ENCODE peak calls at places on chromosomes 13 and 19, in seven cellular contexts. I, Q, T, S, V, R and C are unnamed samples.

GRCh38 chr13:73513751-73514150 is 454.9 kb downstream of the KLF5 start:
- DNase-seq in I (no peak), Q (no peak), T (no peak), S (no peak), V (no peak), R (no peak), C (no peak)

GRCh38 chr19:14890616-14891379 is 4.9 kb upstream of the OR7A17 start:
- DNase-seq in I (no peak), Q (no peak), T (no peak), S (no peak), V (peak; percentile 19), R (no peak), C (no peak)

GRCh38 chr13:35956074-35956473 is 175.1 kb downstream of the DCLK1 start:
- DNase-seq in I (no peak), Q (no peak), T (no peak), S (no peak), V (no peak), R (no peak), C (no peak)

GRCh38 chr19:19064811-19065745 is 1.3 kb downstream of the SLC25A42 start:
- DNase-seq in I (no peak), Q (peak; percentile 81), T (peak; percentile 36), S (no peak), V (no peak), R (no peak), C (no peak)

GRCh38 chr13:93108111-93108581 is 118.5 kb upstream of the GPC6 start:
- DNase-seq in I (no peak), Q (no peak), T (no peak), S (no peak), V (no peak), R (no peak), C (no peak)

GRCh38 chr19:12757544-12758274 is 6.1 kb downstream of the BEST2 start:
- DNase-seq in I (peak; percentile 82), Q (peak; percentile 65), T (peak; percentile 22), S (peak; percentile 37), V (peak; percentile 22), R (peak; percentile 62), C (no peak)

GRCh38 chr19:3253270-3253669 is 28.8 kb downstream of the CELF5 start:
- DNase-seq in I (no peak), Q (no peak), T (no peak), S (no peak), V (no peak), R (no peak), C (no peak)

GRCh38 chr13:29100739-29101138 is 280.6 kb downstream of the MTUS2 start:
- DNase-seq in I (no peak), Q (no peak), T (no peak), S (no peak), V (no peak), R (no peak), C (no peak)

GRCh38 chr19:16676101-16676798 is 15.3 kb downstream of the TMEM38A start:
- DNase-seq in I (no peak), Q (no peak), T (no peak), S (no peak), V (no peak), R (no peak), C (no peak)

GRCh38 chr19:19059837-19060611 is 3.8 kb upstream of the SLC25A42 start:
- DNase-seq in I (no peak), Q (no peak), T (peak; percentile 90), S (no peak), V (no peak), R (no peak), C (no peak)

GRCh38 chr13:28539625-28540286 is 44.8 kb upstream of the FLT1 start:
- DNase-seq in I (no peak), Q (no peak), T (no peak), S (no peak), V (no peak), R (no peak), C (no peak)

GRCh38 chr19:13963603-13964105 is 11.3 kb downstream of the DCAF15 start:
- DNase-seq in I (no peak), Q (no peak), T (no peak), S (no peak), V (no peak), R (no peak), C (no peak)

GRCh38 chr13:113652404-113653263 is 5.4 kb downstream of the ATP4B start:
- DNase-seq in I (peak; percentile 51), Q (no peak), T (no peak), S (no peak), V (no peak), R (no peak), C (no peak)

GRCh38 chr19:43450545-43450997 is 14.8 kb downstream of the LYPD3 start:
- DNase-seq in I (no peak), Q (no peak), T (no peak), S (no peak), V (no peak), R (no peak), C (no peak)

GRCh38 chr13:49936085-49936942 is at the start of gene SPRYD7:
- DNase-seq in I (peak; percentile 99), Q (peak; percentile 96), T (peak; percentile 76), S (peak; percentile 90), V (peak; percentile 98), R (peak; percentile 98), C (peak; percentile 79)

GRCh38 chr13:97855570-97855970 is 97.9 kb upstream of the IPO5 start:
- DNase-seq in I (no peak), Q (peak; percentile 40), T (peak; percentile 34), S (no peak), V (no peak), R (peak; percentile 45), C (peak; percentile 19)

GRCh38 chr19:4523306-4524110 is 5.2 kb upstream of the PLIN4 start:
- DNase-seq in I (no peak), Q (no peak), T (no peak), S (no peak), V (no peak), R (peak; percentile 29), C (no peak)

GRCh38 chr19:46725036-46725820 is 8.3 kb upstream of the PRKD2 start:
- DNase-seq in I (no peak), Q (no peak), T (no peak), S (no peak), V (no peak), R (no peak), C (no peak)

GRCh38 chr13:43546260-43546659 is 240.5 kb downstream of the ENOX1 start:
- DNase-seq in I (no peak), Q (no peak), T (no peak), S (no peak), V (no peak), R (no peak), C (no peak)

GRCh38 chr13:60143775-60144174 is 20.0 kb downstream of the DIAPH3 start:
- DNase-seq in I (no peak), Q (no peak), T (no peak), S (no peak), V (no peak), R (no peak), C (no peak)

GRCh38 chr13:105538346-105538745 is 997.1 kb downstream of the EFNB2 start:
- DNase-seq in I (no peak), Q (no peak), T (no peak), S (no peak), V (no peak), R (no peak), C (no peak)

GRCh38 chr13:25839356-25839755 is 212.5 kb downstream of the SHISA2 start:
- DNase-seq in I (no peak), Q (no peak), T (no peak), S (no peak), V (no peak), R (no peak), C (no peak)

GRCh38 chr19:1825909-1826556 is 14.0 kb upstream of the ATP8B3 start:
- DNase-seq in I (peak; percentile 83), Q (peak; percentile 40), T (peak; percentile 15), S (peak; percentile 63), V (peak; percentile 20), R (peak; percentile 80), C (no peak)

GRCh38 chr13:81142306-81142999 is 801.5 kb upstream of the SPRY2 start:
- DNase-seq in I (no peak), Q (no peak), T (no peak), S (no peak), V (no peak), R (no peak), C (no peak)

GRCh38 chr13:75468602-75469001 is 13.4 kb downstream of the TBC1D4 start:
- DNase-seq in I (no peak), Q (no peak), T (no peak), S (no peak), V (no peak), R (no peak), C (no peak)

GRCh38 chr19:7515471-7516226 is at the start of gene ZNF358:
- DNase-seq in I (peak; percentile 88), Q (peak; percentile 20), T (peak; percentile 36), S (no peak), V (peak; percentile 36), R (peak; percentile 62), C (no peak)

GRCh38 chr19:18931316-18932162 is 9.5 kb downstream of the HOMER3 start:
- DNase-seq in I (no peak), Q (no peak), T (no peak), S (no peak), V (no peak), R (no peak), C (no peak)

GRCh38 chr13:52411629-52412028 is 5.7 kb upstream of the THSD1 start:
- DNase-seq in I (no peak), Q (no peak), T (no peak), S (no peak), V (no peak), R (no peak), C (peak; percentile 57)

GRCh38 chr19:16259385-16260159 is 61.9 kb downstream of the AP1M1 start:
- DNase-seq in I (no peak), Q (no peak), T (no peak), S (no peak), V (peak; percentile 6), R (no peak), C (no peak)

GRCh38 chr19:28878862-28879566 is 333.9 kb downstream of the UQCRFS1 start:
- DNase-seq in I (peak; percentile 74), Q (peak; percentile 52), T (peak; percentile 58), S (peak; percentile 20), V (peak; percentile 20), R (peak; percentile 66), C (no peak)

GRCh38 chr13:100301418-100301817 is 212.5 kb downstream of the PCCA start:
- DNase-seq in I (no peak), Q (peak; percentile 44), T (peak; percentile 12), S (no peak), V (no peak), R (no peak), C (no peak)

GRCh38 chr19:44752816-44753618 is 4.5 kb downstream of the BCL3 start:
- DNase-seq in I (peak; percentile 94), Q (peak; percentile 37), T (peak; percentile 89), S (peak; percentile 89), V (peak; percentile 59), R (peak; percentile 90), C (no peak)

GRCh38 chr19:10662384-10663251 is 8.5 kb downstream of the ILF3 start:
- DNase-seq in I (no peak), Q (no peak), T (no peak), S (no peak), V (no peak), R (no peak), C (no peak)

GRCh38 chr19:18280247-18281081 is 958 bp downstream of the JUND start:
- DNase-seq in I (peak; percentile 88), Q (peak; percentile 94), T (peak; percentile 28), S (peak; percentile 65), V (peak; percentile 63), R (peak; percentile 84), C (no peak)

GRCh38 chr13:104357672-104358314 is 1291.6 kb upstream of the SLC10A2 start:
- DNase-seq in I (no peak), Q (peak; percentile 6), T (no peak), S (no peak), V (no peak), R (no peak), C (no peak)